ENCODE peak calls at places on chromosome 16, in nine cellular contexts. V is GM12878; N is naive thymus-derived CD4-positive, alpha-beta T cell; F is skeletal muscle cell; X is mesenchymal stem cell; T is mammary epithelial cell; O is astrocyte of the cerebellum; P is BJ; W is HFF-Myc. M is an unnamed sample.

GRCh38 chr16:86300746-86301480 is 209.4 kb upstream of the FOXF1 start:
- DNase-seq in V (no peak), N (no peak), F (peak), X (peak), T (no peak), O (no peak), P (no peak), W (no peak), M (no peak)

GRCh38 chr16:13909872-13910303 is 10.1 kb upstream of the ERCC4 start:
- DNase-seq in V (no peak), N (no peak), F (peak), X (no peak), T (peak), O (peak), P (no peak), W (no peak), M (no peak)

GRCh38 chr16:87740441-87740840 is 25.3 kb downstream of the KLHDC4 start:
- DNase-seq in V (no peak), N (no peak), F (no peak), X (no peak), T (no peak), O (peak), P (no peak), W (no peak), M (no peak)

GRCh38 chr16:19804538-19805323 is 79.9 kb downstream of the GPRC5B start:
- DNase-seq in V (no peak), N (peak), F (no peak), X (no peak), T (peak), O (no peak), P (no peak), W (no peak), M (no peak)

GRCh38 chr16:50154369-50154947 is 1.4 kb downstream of the TENT4B start:
- DNase-seq in V (no peak), N (no peak), F (no peak), X (no peak), T (peak), O (no peak), P (no peak), W (no peak), M (no peak)

GRCh38 chr16:52578007-52578828 is 31.3 kb upstream of the TOX3 start:
- DNase-seq in V (no peak), N (no peak), F (no peak), X (no peak), T (no peak), O (no peak), P (no peak), W (no peak), M (no peak)

GRCh38 chr16:72858611-72859493 is 189.1 kb downstream of the ZFHX3 start:
- DNase-seq in V (no peak), N (no peak), F (no peak), X (peak), T (no peak), O (no peak), P (no peak), W (no peak), M (no peak)

GRCh38 chr16:16018705-16019104 is 69.3 kb downstream of the ABCC1 start:
- DNase-seq in V (no peak), N (no peak), F (no peak), X (peak), T (no peak), O (no peak), P (no peak), W (no peak), M (no peak)

GRCh38 chr16:52469775-52470174 is 77.2 kb downstream of the TOX3 start:
- DNase-seq in V (no peak), N (no peak), F (no peak), X (no peak), T (no peak), O (peak), P (no peak), W (no peak), M (no peak)

GRCh38 chr16:84985079-84986065 is 26.0 kb downstream of the ZDHHC7 start:
- DNase-seq in V (no peak), N (no peak), F (peak), X (peak), T (peak), O (no peak), P (peak), W (peak), M (no peak)

GRCh38 chr16:12366313-12366712 is 389.8 kb downstream of the SNX29 start:
- DNase-seq in V (no peak), N (no peak), F (no peak), X (no peak), T (no peak), O (no peak), P (no peak), W (no peak), M (no peak)

DNA sequence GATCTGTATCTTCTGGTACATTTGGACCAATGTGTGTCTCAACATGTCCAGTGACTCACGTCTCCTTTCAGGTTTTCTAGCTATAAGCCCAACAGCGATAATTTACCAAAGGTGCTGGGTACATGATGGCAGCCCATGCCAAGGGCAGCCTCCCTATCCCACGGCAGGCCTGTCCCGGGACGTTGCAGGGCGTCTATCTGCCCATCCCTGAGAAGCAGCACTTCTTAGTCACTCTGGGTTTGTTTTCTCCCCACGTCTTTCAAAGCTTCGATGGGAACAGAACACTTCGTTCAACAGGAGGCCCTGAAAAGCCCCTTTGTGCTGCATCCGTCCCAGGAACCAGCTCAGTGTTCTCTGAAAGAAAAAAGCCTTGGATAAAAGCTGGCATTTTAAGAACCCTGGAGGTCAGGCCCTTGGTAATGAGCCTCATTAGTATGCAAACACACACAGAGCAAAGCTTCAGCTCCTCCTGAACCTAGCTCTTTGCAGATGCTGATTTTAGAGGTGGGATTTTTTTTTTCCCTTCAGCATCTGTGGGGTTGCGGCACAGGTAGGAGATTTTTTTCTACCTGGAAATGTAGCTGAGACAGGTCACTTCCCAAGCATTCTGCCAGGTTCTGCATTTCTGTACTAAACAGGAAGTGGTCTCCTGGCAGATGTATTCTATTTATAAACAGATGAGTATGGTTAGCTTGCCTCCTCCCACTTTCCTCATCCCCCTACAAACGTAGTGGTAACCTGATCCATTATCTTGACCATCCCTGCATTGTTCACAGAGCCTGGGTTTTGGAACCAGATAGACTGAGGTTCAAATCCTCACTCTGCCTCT is 17.5 kb upstream of the MT4 start:
- DNase-seq in V (no peak), N (no peak), F (peak), X (peak), T (peak), O (peak), P (peak), W (peak), M (no peak)
- H3K4me3 ChIP-seq in V (no peak), N (no peak), F (no peak), X (no peak), T (peak), O (no peak), P (no peak), W (no peak), M (no peak)

GRCh38 chr16:8964462-8964861 is 756 bp upstream of the USP7 start:
- DNase-seq in V (no peak), N (no peak), F (no peak), X (no peak), T (no peak), O (no peak), P (no peak), W (no peak), M (no peak)
- H3K4me3 ChIP-seq in V (peak), N (peak), F (peak), X (peak), T (peak), O (peak), P (peak), W (peak), M (peak)

GRCh38 chr16:4987250-4987579 is 29.1 kb downstream of the SEC14L5 start:
- DNase-seq in V (no peak), N (no peak), F (no peak), X (no peak), T (no peak), O (no peak), P (no peak), W (no peak), M (no peak)
- H3K4me3 ChIP-seq in V (no peak), N (no peak), F (no peak), X (no peak), T (no peak), O (no peak), P (no peak), W (no peak), M (no peak)

DNA sequence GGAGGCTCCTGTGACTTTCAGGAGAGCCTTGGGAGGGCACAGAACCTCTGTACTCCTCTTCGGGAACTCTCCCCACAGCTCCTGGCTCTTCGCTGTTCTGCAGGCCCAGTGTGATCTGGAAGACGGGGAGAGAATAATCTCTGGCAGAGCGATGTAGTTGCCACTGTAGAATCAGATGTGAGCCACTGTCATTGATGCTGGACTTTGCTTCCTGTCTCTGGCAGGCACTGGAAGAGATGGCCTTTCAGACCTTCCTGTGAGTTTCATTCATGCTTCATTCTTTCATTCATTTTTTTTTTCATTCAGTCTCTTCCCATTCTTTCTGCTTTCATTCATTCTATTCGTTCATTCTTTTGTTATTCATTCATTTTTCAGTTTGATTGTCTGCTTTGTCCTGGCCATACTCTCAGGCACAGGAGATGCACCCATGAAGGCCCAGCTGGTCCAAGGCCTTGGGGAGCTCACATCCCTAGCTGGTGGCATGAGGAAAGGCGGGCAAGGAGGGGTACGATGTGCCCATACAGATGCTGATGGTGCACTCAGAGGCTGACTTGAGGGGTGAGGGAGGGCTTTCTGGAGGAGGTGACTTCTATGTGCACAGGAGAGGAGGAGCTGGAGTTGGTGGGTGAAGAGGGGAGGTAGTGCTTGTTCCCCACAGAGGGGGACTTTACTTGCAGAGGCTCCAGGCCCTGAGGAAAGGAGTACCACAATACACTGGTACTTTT is 44.2 kb downstream of the CMIP start:
- DNase-seq in V (no peak), N (no peak), F (no peak), X (no peak), T (no peak), O (no peak), P (no peak), W (no peak), M (no peak)
- H3K4me3 ChIP-seq in V (no peak), N (no peak), F (no peak), X (no peak), T (no peak), O (no peak), P (no peak), W (no peak), M (no peak)

DNA sequence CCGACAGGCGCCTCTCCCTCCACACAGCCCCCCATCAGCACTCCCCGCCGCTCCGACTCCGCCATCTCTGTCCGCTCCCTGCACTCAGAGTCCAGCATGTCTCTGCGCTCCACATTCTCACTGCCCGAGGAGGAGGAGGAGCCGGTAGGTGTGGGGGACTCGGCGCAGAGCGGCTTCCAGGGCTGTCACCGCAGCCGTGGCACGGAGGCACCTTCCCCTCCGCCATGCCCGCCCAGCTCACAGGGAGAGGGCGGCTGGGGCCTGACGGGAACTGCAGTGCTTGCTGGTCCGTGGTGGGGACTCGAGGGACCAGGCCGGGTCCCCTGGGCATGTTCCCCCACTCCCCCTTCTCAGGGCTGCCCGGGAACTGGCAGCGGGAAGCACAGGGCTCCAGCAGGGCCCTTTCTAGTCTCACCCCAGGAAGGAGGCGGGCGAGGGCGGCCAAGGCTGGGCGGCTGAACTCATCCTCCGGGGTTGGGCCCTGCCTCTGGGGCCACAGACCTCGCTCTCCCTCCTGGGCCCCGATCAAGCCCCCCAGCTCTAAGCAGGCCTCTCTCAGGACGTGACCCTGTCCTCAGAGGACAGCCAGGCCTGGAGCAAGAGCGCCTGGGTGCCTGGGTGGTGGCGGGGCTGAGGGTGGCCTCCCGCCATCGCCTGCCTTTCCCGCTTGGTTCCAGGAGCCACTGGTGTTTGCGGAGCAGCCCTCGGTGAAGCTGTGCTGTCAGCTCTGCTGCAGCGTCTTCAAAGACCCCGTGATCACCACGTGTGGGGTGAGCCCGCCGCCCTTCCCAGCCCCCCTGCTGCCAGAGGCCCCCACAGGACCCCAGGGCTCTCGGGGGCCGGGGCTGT is 15.2 kb downstream of the TRAF7 start:
- DNase-seq in V (no peak), N (no peak), F (no peak), X (no peak), T (no peak), O (no peak), P (no peak), W (no peak), M (no peak)
- H3K4me3 ChIP-seq in V (no peak), N (no peak), F (no peak), X (no peak), T (no peak), O (no peak), P (no peak), W (no peak), M (no peak)

DNA sequence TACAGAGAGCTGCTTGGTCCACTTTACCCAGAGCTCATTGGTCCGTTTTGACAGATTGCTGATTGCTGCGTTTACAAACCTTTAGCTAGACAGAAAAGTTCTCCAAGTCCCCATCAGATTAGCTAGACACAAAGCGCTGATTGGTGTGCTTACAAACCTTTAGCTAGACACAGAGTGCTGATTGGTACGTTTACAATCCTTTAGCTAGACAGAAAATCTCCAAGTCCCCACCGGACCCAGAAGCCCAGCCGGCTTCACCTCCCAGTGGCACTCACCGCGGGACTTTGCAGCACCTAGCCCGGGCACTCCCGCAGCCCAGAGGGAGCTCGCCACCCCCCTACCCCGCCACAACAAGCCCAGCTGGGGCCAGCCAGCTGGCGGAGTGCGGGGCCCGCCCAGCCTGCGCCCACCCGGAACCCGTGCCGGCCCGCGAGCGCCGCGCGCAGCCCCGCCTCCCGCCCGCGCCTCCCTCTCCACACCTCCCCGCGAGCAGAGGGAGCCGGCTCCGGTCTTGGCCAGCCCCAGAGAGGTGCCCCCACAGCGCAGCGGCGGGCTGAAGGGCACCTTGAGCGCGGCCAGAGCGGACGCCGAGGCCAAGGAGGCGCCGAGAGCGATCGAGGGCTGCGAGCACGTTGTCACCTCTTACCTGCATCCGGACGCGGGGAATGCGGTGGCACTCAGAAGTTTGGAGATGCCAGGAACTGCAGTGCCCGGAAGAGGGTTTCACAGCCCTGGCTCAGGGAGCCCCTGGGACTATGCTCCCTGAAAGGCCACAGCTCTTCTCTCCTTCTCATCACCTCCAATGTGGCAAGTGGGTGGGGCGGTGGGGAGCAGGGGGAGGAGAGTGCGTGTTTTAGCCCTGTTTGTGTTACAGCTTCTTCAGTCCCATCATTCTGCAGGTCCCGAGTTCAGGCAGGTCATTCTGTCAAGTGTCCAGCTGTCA is 1504.5 kb downstream of the CDH11 start:
- DNase-seq in V (no peak), N (no peak), F (no peak), X (peak), T (no peak), O (no peak), P (no peak), W (no peak), M (no peak)
- H3K4me3 ChIP-seq in V (no peak), N (no peak), F (peak), X (peak), T (no peak), O (peak), P (peak), W (peak), M (peak)

DNA sequence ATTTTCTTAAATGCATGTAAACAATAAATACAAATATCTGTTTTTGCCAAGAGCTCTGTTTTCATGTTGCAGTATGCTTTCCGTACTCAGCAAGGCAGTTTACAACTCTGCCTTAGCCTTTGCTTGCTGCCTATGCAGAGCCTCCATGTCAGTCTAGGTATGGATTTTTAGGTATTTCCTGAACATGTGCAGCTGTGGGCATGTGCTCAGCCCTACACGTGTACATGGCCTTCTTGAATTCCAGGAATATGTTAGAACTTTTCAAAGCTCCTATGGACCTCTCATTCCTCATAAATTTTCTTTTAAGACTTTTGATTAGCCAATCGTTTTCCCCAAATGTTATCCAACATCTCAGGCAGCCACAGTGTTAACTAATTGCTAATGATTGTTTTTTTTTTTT is 63.8 kb downstream of the SYCE1L start:
- DNase-seq in V (no peak), N (no peak), F (no peak), X (no peak), T (no peak), O (no peak), P (no peak), W (no peak), M (no peak)
- H3K4me3 ChIP-seq in V (no peak), N (no peak), F (no peak), X (no peak), T (no peak), O (no peak), P (no peak), W (no peak), M (no peak)

DNA sequence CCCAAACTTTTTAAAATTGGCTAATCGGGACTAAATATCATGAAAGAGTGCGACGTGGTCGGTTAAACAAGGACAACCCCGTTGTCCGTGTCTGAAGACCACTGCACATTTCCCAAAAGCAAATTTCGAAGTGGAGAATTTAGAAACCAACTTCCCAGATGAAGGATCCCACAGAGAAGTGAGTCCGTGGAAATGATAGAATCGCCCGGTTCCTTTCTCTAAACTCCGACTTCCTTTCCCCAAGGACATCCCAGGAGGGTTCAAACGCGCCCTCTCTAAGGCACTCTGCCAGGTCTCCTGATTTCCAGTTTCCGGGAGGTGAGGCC is 1.2 kb upstream of the MMP15 start:
- DNase-seq in V (no peak), N (no peak), F (no peak), X (no peak), T (no peak), O (no peak), P (no peak), W (no peak), M (no peak)
- H3K4me3 ChIP-seq in V (no peak), N (peak), F (no peak), X (peak), T (no peak), O (no peak), P (no peak), W (no peak), M (peak)

DNA sequence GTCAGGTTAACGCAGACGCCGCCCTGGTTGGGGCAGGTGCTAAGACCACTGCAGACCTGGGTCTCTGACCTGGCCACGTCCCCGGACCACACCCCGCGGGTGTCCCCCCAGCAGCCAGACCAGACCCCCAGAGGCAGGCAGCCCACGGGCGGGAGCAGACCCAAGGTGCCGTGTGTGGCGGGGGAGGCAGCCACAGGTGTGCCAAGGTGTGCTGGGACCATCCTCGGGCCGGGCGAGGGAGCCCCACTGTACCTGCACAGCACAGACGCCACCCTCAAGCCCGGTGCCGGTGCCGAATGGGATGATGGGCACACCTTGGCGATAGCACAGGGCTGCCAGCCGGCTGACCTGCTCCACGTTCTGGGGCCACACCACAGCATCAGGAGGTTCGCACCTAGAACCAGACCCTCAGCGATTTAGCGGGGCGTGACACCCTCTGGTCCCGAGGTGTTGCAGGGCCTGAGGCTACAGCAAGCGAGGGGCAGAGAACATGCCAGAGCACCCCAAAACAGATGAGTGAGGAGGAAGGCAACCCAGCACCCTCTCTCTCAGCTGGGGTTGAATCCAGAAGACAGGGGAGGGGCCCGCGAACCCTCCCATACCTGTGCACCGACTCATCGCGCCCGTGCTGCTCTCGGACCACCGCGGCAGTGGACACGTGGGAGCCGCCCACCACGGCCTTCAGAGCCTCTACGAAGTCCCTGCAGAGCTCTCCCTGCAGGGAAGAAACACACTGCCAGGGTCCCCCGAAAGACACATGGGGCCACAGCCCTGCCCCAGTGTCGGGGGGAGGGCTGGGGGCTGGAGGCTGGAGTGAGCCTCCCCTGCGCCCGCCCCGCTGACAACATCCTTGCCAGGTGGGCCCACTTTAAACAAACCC is 1.4 kb downstream of the LDHD start:
- DNase-seq in V (no peak), N (no peak), F (no peak), X (no peak), T (no peak), O (no peak), P (no peak), W (no peak), M (no peak)
- H3K4me3 ChIP-seq in V (no peak), N (no peak), F (no peak), X (no peak), T (no peak), O (no peak), P (no peak), W (no peak), M (peak)